ENCODE peak calls at places on chromosomes 11 and 22, in ten cellular contexts. One of them, this sample, is unnamed.
A peak's percentile ranks its signal among the peaks of the same experiment; 100 is the strongest.

GRCh38 chr11:64743591-64744543 is at the start of gene RASGRP2:
- DNase-seq in HEK293T: peak; percentile 73
- DNase-seq in activated T-cell treated with anti-CD3 and anti-CD28 coated beads, Interleukin-2, amount 50 U/mL, for 48 hours: peak; percentile 84
- DNase-seq in stimulated activated naive CD8-positive, alpha-beta T cell treated with anti-CD3 and anti-CD28 coated beads, Interleukin-15, Interleukin-2, amounts not matched to agents 100 U/mL and 50 U/mL, for 24 hours: peak; percentile 90
- DNase-seq in iris pigment epithelial cell: peak; percentile 40
- DNase-seq in HFF-Myc: no peak
- DNase-seq in activated naive CD4-positive, alpha-beta T cell treated with anti-CD3 and anti-CD28 coated beads, Interleukin-2, amount 50 U/mL, for 72 hours: peak; percentile 92
- DNase-seq in tibial nerve: peak; percentile 68
- DNase-seq in stimulated activated CD4-positive, alpha-beta T cell treated with anti-CD3 and anti-CD28 coated beads, Interleukin-1b, Interleukin-23, amount 100 ng/mL, for 24 hours: peak; percentile 58
- DNase-seq in BJ: no peak
- DNase-seq in this sample: no peak

GRCh38 chr11:65489061-65489705 is 9.7 kb upstream of the MALAT1 start:
- DNase-seq in activated naive CD4-positive, alpha-beta T cell treated with anti-CD3 and anti-CD28 coated beads, Interleukin-2, amount 50 U/mL, for 72 hours: no peak
- DNase-seq in HFF-Myc: no peak
- DNase-seq in activated T-cell treated with anti-CD3 and anti-CD28 coated beads, Interleukin-2, amount 50 U/mL, for 48 hours: no peak
- DNase-seq in stimulated activated naive CD8-positive, alpha-beta T cell treated with anti-CD3 and anti-CD28 coated beads, Interleukin-15, Interleukin-2, amounts not matched to agents 100 U/mL and 50 U/mL, for 24 hours: no peak
- DNase-seq in BJ: peak; percentile 89
- DNase-seq in stimulated activated CD4-positive, alpha-beta T cell treated with anti-CD3 and anti-CD28 coated beads, Interleukin-1b, Interleukin-23, amount 100 ng/mL, for 24 hours: no peak
- DNase-seq in HEK293T: no peak
- DNase-seq in tibial nerve: no peak
- DNase-seq in iris pigment epithelial cell: peak; percentile 87
- DNase-seq in this sample: no peak

GRCh38 chr11:13720940-13721339 is 52.5 kb downstream of the FAR1 start:
- DNase-seq in HFF-Myc: no peak
- DNase-seq in BJ: no peak
- DNase-seq in iris pigment epithelial cell: peak; percentile 15
- DNase-seq in stimulated activated naive CD8-positive, alpha-beta T cell treated with anti-CD3 and anti-CD28 coated beads, Interleukin-15, Interleukin-2, amounts not matched to agents 100 U/mL and 50 U/mL, for 24 hours: no peak
- DNase-seq in tibial nerve: no peak
- DNase-seq in activated T-cell treated with anti-CD3 and anti-CD28 coated beads, Interleukin-2, amount 50 U/mL, for 48 hours: no peak
- DNase-seq in HEK293T: no peak
- DNase-seq in activated naive CD4-positive, alpha-beta T cell treated with anti-CD3 and anti-CD28 coated beads, Interleukin-2, amount 50 U/mL, for 72 hours: no peak
- DNase-seq in stimulated activated CD4-positive, alpha-beta T cell treated with anti-CD3 and anti-CD28 coated beads, Interleukin-1b, Interleukin-23, amount 100 ng/mL, for 24 hours: no peak
- DNase-seq in this sample: no peak

GRCh38 chr22:20256562-20257473 is 11.3 kb downstream of the RTN4R start:
- DNase-seq in activated naive CD4-positive, alpha-beta T cell treated with anti-CD3 and anti-CD28 coated beads, Interleukin-2, amount 50 U/mL, for 72 hours: no peak
- DNase-seq in stimulated activated naive CD8-positive, alpha-beta T cell treated with anti-CD3 and anti-CD28 coated beads, Interleukin-15, Interleukin-2, amounts not matched to agents 100 U/mL and 50 U/mL, for 24 hours: no peak
- DNase-seq in HEK293T: no peak
- DNase-seq in BJ: no peak
- DNase-seq in activated T-cell treated with anti-CD3 and anti-CD28 coated beads, Interleukin-2, amount 50 U/mL, for 48 hours: no peak
- DNase-seq in iris pigment epithelial cell: no peak
- DNase-seq in stimulated activated CD4-positive, alpha-beta T cell treated with anti-CD3 and anti-CD28 coated beads, Interleukin-1b, Interleukin-23, amount 100 ng/mL, for 24 hours: no peak
- DNase-seq in HFF-Myc: no peak
- DNase-seq in tibial nerve: no peak
- DNase-seq in this sample: no peak

GRCh38 chr11:77205467-77206263 is 77.6 kb downstream of the MYO7A start:
- DNase-seq in iris pigment epithelial cell: no peak
- DNase-seq in HFF-Myc: no peak
- DNase-seq in BJ: no peak
- DNase-seq in HEK293T: no peak
- DNase-seq in stimulated activated naive CD8-positive, alpha-beta T cell treated with anti-CD3 and anti-CD28 coated beads, Interleukin-15, Interleukin-2, amounts not matched to agents 100 U/mL and 50 U/mL, for 24 hours: no peak
- DNase-seq in activated naive CD4-positive, alpha-beta T cell treated with anti-CD3 and anti-CD28 coated beads, Interleukin-2, amount 50 U/mL, for 72 hours: no peak
- DNase-seq in tibial nerve: no peak
- DNase-seq in activated T-cell treated with anti-CD3 and anti-CD28 coated beads, Interleukin-2, amount 50 U/mL, for 48 hours: peak; percentile 11
- DNase-seq in stimulated activated CD4-positive, alpha-beta T cell treated with anti-CD3 and anti-CD28 coated beads, Interleukin-1b, Interleukin-23, amount 100 ng/mL, for 24 hours: no peak
- DNase-seq in this sample: no peak

GRCh38 chr11:66957971-66958231 is 282 bp downstream of the PC start:
- DNase-seq in stimulated activated naive CD8-positive, alpha-beta T cell treated with anti-CD3 and anti-CD28 coated beads, Interleukin-15, Interleukin-2, amounts not matched to agents 100 U/mL and 50 U/mL, for 24 hours: no peak
- DNase-seq in stimulated activated CD4-positive, alpha-beta T cell treated with anti-CD3 and anti-CD28 coated beads, Interleukin-1b, Interleukin-23, amount 100 ng/mL, for 24 hours: no peak
- DNase-seq in activated T-cell treated with anti-CD3 and anti-CD28 coated beads, Interleukin-2, amount 50 U/mL, for 48 hours: no peak
- DNase-seq in HEK293T: peak; percentile 77
- DNase-seq in iris pigment epithelial cell: no peak
- DNase-seq in activated naive CD4-positive, alpha-beta T cell treated with anti-CD3 and anti-CD28 coated beads, Interleukin-2, amount 50 U/mL, for 72 hours: no peak
- DNase-seq in BJ: no peak
- DNase-seq in HFF-Myc: no peak
- DNase-seq in tibial nerve: no peak
- DNase-seq in this sample: no peak

GRCh38 chr11:116691779-116692178 is 81.0 kb downstream of the BUD13 start:
- DNase-seq in activated naive CD4-positive, alpha-beta T cell treated with anti-CD3 and anti-CD28 coated beads, Interleukin-2, amount 50 U/mL, for 72 hours: peak; percentile 73
- DNase-seq in stimulated activated naive CD8-positive, alpha-beta T cell treated with anti-CD3 and anti-CD28 coated beads, Interleukin-15, Interleukin-2, amounts not matched to agents 100 U/mL and 50 U/mL, for 24 hours: peak; percentile 64
- DNase-seq in HEK293T: peak; percentile 81
- DNase-seq in activated T-cell treated with anti-CD3 and anti-CD28 coated beads, Interleukin-2, amount 50 U/mL, for 48 hours: peak; percentile 74
- DNase-seq in tibial nerve: peak; percentile 36
- DNase-seq in HFF-Myc: no peak
- DNase-seq in iris pigment epithelial cell: peak; percentile 16
- DNase-seq in BJ: no peak
- DNase-seq in stimulated activated CD4-positive, alpha-beta T cell treated with anti-CD3 and anti-CD28 coated beads, Interleukin-1b, Interleukin-23, amount 100 ng/mL, for 24 hours: peak; percentile 33
- DNase-seq in this sample: peak; percentile 23

GRCh38 chr11:3200388-3201111 is 18.1 kb downstream of the MRGPRG start:
- DNase-seq in tibial nerve: no peak
- DNase-seq in HFF-Myc: no peak
- DNase-seq in stimulated activated naive CD8-positive, alpha-beta T cell treated with anti-CD3 and anti-CD28 coated beads, Interleukin-15, Interleukin-2, amounts not matched to agents 100 U/mL and 50 U/mL, for 24 hours: no peak
- DNase-seq in activated T-cell treated with anti-CD3 and anti-CD28 coated beads, Interleukin-2, amount 50 U/mL, for 48 hours: no peak
- DNase-seq in HEK293T: no peak
- DNase-seq in stimulated activated CD4-positive, alpha-beta T cell treated with anti-CD3 and anti-CD28 coated beads, Interleukin-1b, Interleukin-23, amount 100 ng/mL, for 24 hours: no peak
- DNase-seq in iris pigment epithelial cell: no peak
- DNase-seq in activated naive CD4-positive, alpha-beta T cell treated with anti-CD3 and anti-CD28 coated beads, Interleukin-2, amount 50 U/mL, for 72 hours: no peak
- DNase-seq in BJ: no peak
- DNase-seq in this sample: peak; percentile 5

GRCh38 chr22:39439170-39439569 is 17.6 kb upstream of the MGAT3 start:
- DNase-seq in HFF-Myc: peak; percentile 14
- DNase-seq in iris pigment epithelial cell: peak; percentile 90
- DNase-seq in BJ: no peak
- DNase-seq in stimulated activated naive CD8-positive, alpha-beta T cell treated with anti-CD3 and anti-CD28 coated beads, Interleukin-15, Interleukin-2, amounts not matched to agents 100 U/mL and 50 U/mL, for 24 hours: no peak
- DNase-seq in tibial nerve: no peak
- DNase-seq in stimulated activated CD4-positive, alpha-beta T cell treated with anti-CD3 and anti-CD28 coated beads, Interleukin-1b, Interleukin-23, amount 100 ng/mL, for 24 hours: no peak
- DNase-seq in activated naive CD4-positive, alpha-beta T cell treated with anti-CD3 and anti-CD28 coated beads, Interleukin-2, amount 50 U/mL, for 72 hours: no peak
- DNase-seq in HEK293T: no peak
- DNase-seq in activated T-cell treated with anti-CD3 and anti-CD28 coated beads, Interleukin-2, amount 50 U/mL, for 48 hours: no peak
- DNase-seq in this sample: no peak

GRCh38 chr22:19042285-19043110 is 79.7 kb downstream of the DGCR2 start:
- DNase-seq in tibial nerve: no peak
- DNase-seq in stimulated activated naive CD8-positive, alpha-beta T cell treated with anti-CD3 and anti-CD28 coated beads, Interleukin-15, Interleukin-2, amounts not matched to agents 100 U/mL and 50 U/mL, for 24 hours: no peak
- DNase-seq in activated T-cell treated with anti-CD3 and anti-CD28 coated beads, Interleukin-2, amount 50 U/mL, for 48 hours: no peak
- DNase-seq in stimulated activated CD4-positive, alpha-beta T cell treated with anti-CD3 and anti-CD28 coated beads, Interleukin-1b, Interleukin-23, amount 100 ng/mL, for 24 hours: no peak
- DNase-seq in activated naive CD4-positive, alpha-beta T cell treated with anti-CD3 and anti-CD28 coated beads, Interleukin-2, amount 50 U/mL, for 72 hours: no peak
- DNase-seq in HEK293T: no peak
- DNase-seq in BJ: no peak
- DNase-seq in iris pigment epithelial cell: no peak
- DNase-seq in HFF-Myc: no peak
- DNase-seq in this sample: no peak

This sample was measured in HAP-1.